ENCODE peak calls at places on chromosomes 3 and 15, in eight cellular contexts. E is H9; P is naive B cell; O is NCI-H2029; K is HEK293T; B is pancreas; W is Daoy; V is activated CD4-positive, alpha-beta T cell treated with anti-CD3 and anti-CD28 coated beads, Interleukin-2, amount 10 ng/mL, durations not matched to agents 7 days and 5 days. Y is an unnamed sample.

GRCh38 chr3:183555541-183556081 is at the start of gene KLHL6:
- DNase-seq in E (no peak), P (peak), O (no peak), K (no peak), B (no peak), W (no peak), V (peak), Y (no peak)

GRCh38 chr3:138724433-138724832 is 110.3 kb downstream of the PIK3CB start:
- DNase-seq in E (no peak), P (no peak), O (no peak), K (no peak), B (no peak), W (no peak), V (no peak), Y (no peak)

GRCh38 chr3:187783098-187783497 is 37.8 kb upstream of the BCL6 start:
- DNase-seq in E (no peak), P (no peak), O (no peak), K (no peak), B (no peak), W (peak), V (no peak), Y (no peak)

GRCh38 chr3:152236741-152237140 is 32.0 kb upstream of the MBNL1 start:
- DNase-seq in E (no peak), P (peak), O (no peak), K (no peak), B (no peak), W (no peak), V (no peak), Y (no peak)

GRCh38 chr15:79932447-79932846 is 35.6 kb upstream of the MTHFS start:
- DNase-seq in E (no peak), P (no peak), O (no peak), K (no peak), B (no peak), W (no peak), V (no peak), Y (no peak)

GRCh38 chr3:45635475-45636256 is 41.1 kb downstream of the LIMD1 start:
- DNase-seq in E (peak), P (no peak), O (no peak), K (no peak), B (no peak), W (peak), V (no peak), Y (no peak)

GRCh38 chr3:109081746-109082510 is 36.0 kb downstream of the MORC1 start:
- DNase-seq in E (peak), P (peak), O (no peak), K (peak), B (peak), W (peak), V (peak), Y (peak)

GRCh38 chr15:80561500-80561899 is 133.6 kb upstream of the ABHD17C start:
- DNase-seq in E (no peak), P (no peak), O (no peak), K (no peak), B (no peak), W (no peak), V (no peak), Y (no peak)

GRCh38 chr3:141266797-141267555 is 35.4 kb downstream of the PXYLP1 start:
- DNase-seq in E (no peak), P (peak), O (no peak), K (no peak), B (no peak), W (no peak), V (peak), Y (no peak)

GRCh38 chr3:38562467-38562925 is 66.4 kb downstream of the EXOG start:
- DNase-seq in E (no peak), P (no peak), O (no peak), K (no peak), B (no peak), W (no peak), V (no peak), Y (no peak)

GRCh38 chr15:84818221-84819131 is 1.3 kb downstream of the ALPK3 start:
- DNase-seq in E (peak), P (no peak), O (peak), K (no peak), B (peak), W (peak), V (peak), Y (no peak)

GRCh38 chr15:75349851-75350588 is 3.2 kb downstream of the NEIL1 start:
- DNase-seq in E (peak), P (peak), O (no peak), K (no peak), B (no peak), W (peak), V (peak), Y (no peak)

GRCh38 chr15:80677041-80677440 is 18.1 kb upstream of the ABHD17C start:
- DNase-seq in E (no peak), P (no peak), O (no peak), K (no peak), B (no peak), W (no peak), V (no peak), Y (no peak)

GRCh38 chr15:71679223-71680078 is 130.9 kb upstream of the NR2E3 start:
- DNase-seq in E (no peak), P (no peak), O (no peak), K (no peak), B (no peak), W (peak), V (no peak), Y (no peak)

GRCh38 chr3:29494305-29495036 is 213.6 kb downstream of the RBMS3 start:
- DNase-seq in E (no peak), P (no peak), O (no peak), K (no peak), B (no peak), W (no peak), V (no peak), Y (no peak)

GRCh38 chr3:49349617-49350114 is 8.5 kb downstream of the GPX1 start:
- DNase-seq in E (no peak), P (no peak), O (no peak), K (no peak), B (no peak), W (no peak), V (no peak), Y (no peak)

GRCh38 chr3:38297947-38298711 is 16.0 kb downstream of the SLC22A14 start:
- DNase-seq in E (peak), P (no peak), O (no peak), K (peak), B (no peak), W (no peak), V (no peak), Y (peak)

GRCh38 chr15:58065011-58065444 is 483 bp downstream of the ALDH1A2 start:
- DNase-seq in E (peak), P (no peak), O (no peak), K (peak), B (no peak), W (no peak), V (no peak), Y (no peak)

GRCh38 chr3:139473155-139473771 is 3.1 kb downstream of the RBP2 start:
- DNase-seq in E (no peak), P (no peak), O (no peak), K (no peak), B (no peak), W (peak), V (no peak), Y (no peak)

GRCh38 chr15:90212221-90213079 is 11.3 kb downstream of the SEMA4B start:
- DNase-seq in E (no peak), P (no peak), O (no peak), K (no peak), B (peak), W (peak), V (no peak), Y (no peak)

GRCh38 chr15:69087581-69087980 is 72.9 kb upstream of the GLCE start:
- DNase-seq in E (no peak), P (no peak), O (no peak), K (no peak), B (no peak), W (no peak), V (no peak), Y (no peak)

Y was measured in HCT116.